ENCODE peak calls at places on chromosome 3, in six cellular contexts. T is neuronal stem cell; Z is aorta; A is CD8-positive, alpha-beta memory T cell; G is DND-41; S is lung. W is an unnamed sample.

GRCh38 chr3:143157957-143158548 is 38.5 kb downstream of the CHST2 start:
- DNase-seq in T (no peak), Z (no peak), A (no peak), G (no peak), S (no peak), W (no peak)

GRCh38 chr3:149553781-149554451 is 79.4 kb downstream of the TM4SF4 start:
- DNase-seq in T (no peak), Z (no peak), A (no peak), G (no peak), S (no peak), W (no peak)

GRCh38 chr3:146131616-146132410 is 29.2 kb downstream of the PLOD2 start:
- DNase-seq in T (no peak), Z (no peak), A (no peak), G (no peak), S (no peak), W (no peak)

GRCh38 chr3:184058029-184058428 is 5.2 kb downstream of the HTR3C start:
- DNase-seq in T (no peak), Z (no peak), A (no peak), G (no peak), S (no peak), W (no peak)

GRCh38 chr3:121072128-121072527 is 164.1 kb downstream of the STXBP5L start:
- DNase-seq in T (no peak), Z (peak; percentile 77), A (no peak), G (no peak), S (no peak), W (no peak)

GRCh38 chr3:4656059-4656458 is 162.9 kb downstream of the ITPR1 start:
- DNase-seq in T (peak; percentile 76), Z (peak; percentile 81), A (no peak), G (peak; percentile 48), S (peak; percentile 49), W (no peak)

GRCh38 chr3:9043063-9043462 is 79.8 kb upstream of the RAD18 start:
- DNase-seq in T (no peak), Z (no peak), A (no peak), G (no peak), S (no peak), W (no peak)

GRCh38 chr3:34782876-34783275 is 856.4 kb upstream of the ARPP21 start:
- DNase-seq in T (no peak), Z (no peak), A (no peak), G (no peak), S (no peak), W (no peak)

GRCh38 chr3:121883507-121883906 is 10.7 kb upstream of the SLC15A2 start:
- DNase-seq in T (peak; percentile 0), Z (no peak), A (no peak), G (no peak), S (no peak), W (no peak)

GRCh38 chr3:25246921-25247320 is 181.1 kb upstream of the RARB start:
- DNase-seq in T (no peak), Z (no peak), A (no peak), G (no peak), S (no peak), W (no peak)
- H3K9me3 ChIP-seq in T (peaks cover 25% of the 10 kb centered on the region), Z (peaks cover 9% of the 10 kb centered on the region), A (no peaks in the 10 kb centered on the region), G (peaks cover 5% of the 10 kb centered on the region), S (peaks cover 4% of the 10 kb centered on the region), W (no peaks in the 10 kb centered on the region)

DNA sequence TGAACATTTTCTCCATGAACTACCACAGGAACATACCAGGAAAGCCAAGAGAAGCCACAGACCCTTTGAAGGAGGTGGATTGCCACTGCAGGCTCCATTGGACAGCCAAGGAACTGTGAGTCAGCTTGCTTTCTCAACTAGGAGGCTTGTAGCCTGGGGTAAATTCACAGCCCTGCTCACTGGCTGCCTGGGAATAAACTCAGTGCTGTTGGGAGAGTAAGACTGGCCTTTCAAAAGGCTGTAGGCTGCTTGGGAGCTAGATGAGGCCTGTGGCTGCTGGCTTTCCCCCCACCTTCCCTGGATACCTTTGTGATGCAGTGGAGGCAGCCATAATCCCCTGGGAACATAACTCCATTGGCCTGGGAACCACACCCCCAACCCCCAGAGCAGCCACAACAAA is 223.5 kb upstream of the RBMS3 start:
- DNase-seq in T (no peak), Z (no peak), A (no peak), G (no peak), S (no peak), W (no peak)
- H3K9me3 ChIP-seq in T (peaks cover 7% of the 10 kb centered on the region), Z (peaks cover 1% of the 10 kb centered on the region), A (no peaks in the 10 kb centered on the region), G (peaks cover 9% of the 10 kb centered on the region), S (peaks cover 4% of the 10 kb centered on the region), W (no peaks in the 10 kb centered on the region)

GRCh38 chr3:170226426-170226960 is 4.3 kb downstream of the PRKCI start:
- DNase-seq in T (no peak), Z (no peak), A (no peak), G (no peak), S (no peak), W (no peak)
- H3K9me3 ChIP-seq in T (no peaks in the 10 kb centered on the region), Z (no peaks in the 10 kb centered on the region), A (no peaks in the 10 kb centered on the region), G (no peaks in the 10 kb centered on the region), S (no peaks in the 10 kb centered on the region), W (no peaks in the 10 kb centered on the region)

GRCh38 chr3:169324454-169324789 is 339.1 kb downstream of the MECOM start:
- DNase-seq in T (no peak), Z (no peak), A (no peak), G (no peak), S (no peak), W (no peak)

GRCh38 chr3:169328471-169328870 is 335.0 kb downstream of the MECOM start:
- DNase-seq in T (no peak), Z (no peak), A (no peak), G (no peak), S (no peak), W (no peak)

GRCh38 chr3:169325821-169326220 is 337.7 kb downstream of the MECOM start:
- DNase-seq in T (no peak), Z (no peak), A (no peak), G (no peak), S (no peak), W (no peak)

GRCh38 chr3:169327969-169328368 is 335.5 kb downstream of the MECOM start:
- DNase-seq in T (no peak), Z (no peak), A (no peak), G (no peak), S (no peak), W (no peak)

GRCh38 chr3:169323580-169324453 is 339.7 kb downstream of the MECOM start:
- DNase-seq in T (no peak), Z (no peak), A (no peak), G (no peak), S (no peak), W (no peak)
- H3K9me3 ChIP-seq in T (no peaks in the 10 kb centered on the region), Z (no peaks in the 10 kb centered on the region), A (no peaks in the 10 kb centered on the region), G (no peaks in the 10 kb centered on the region), S (no peaks in the 10 kb centered on the region), W (no peaks in the 10 kb centered on the region)

GRCh38 chr3:186032321-186032720 is 76.6 kb downstream of the ETV5 start:
- DNase-seq in T (no peak), Z (no peak), A (no peak), G (no peak), S (no peak), W (no peak)
- H3K9me3 ChIP-seq in T (peaks cover 4% of the 10 kb centered on the region), Z (no peaks in the 10 kb centered on the region), A (no peaks in the 10 kb centered on the region), G (no peaks in the 10 kb centered on the region), S (no peaks in the 10 kb centered on the region), W (no peaks in the 10 kb centered on the region)

DNA sequence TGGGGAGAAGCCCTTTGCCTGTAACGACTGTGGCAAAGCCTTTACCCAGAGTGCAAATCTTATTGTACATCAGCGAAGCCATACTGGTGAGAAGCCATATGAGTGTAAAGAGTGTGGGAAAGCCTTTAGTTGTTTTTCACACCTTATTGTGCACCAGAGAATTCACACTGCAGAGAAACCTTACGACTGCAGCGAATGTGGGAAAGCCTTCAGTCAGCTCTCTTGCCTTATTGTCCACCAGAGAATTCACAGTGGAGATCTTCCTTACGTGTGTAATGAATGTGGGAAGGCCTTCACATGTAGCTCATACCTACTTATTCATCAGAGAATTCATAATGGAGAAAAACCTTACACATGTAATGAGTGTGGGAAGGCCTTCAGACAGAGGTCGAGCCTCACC is 10.9 kb downstream of the ZNF35 start:
- DNase-seq in T (no peak), Z (no peak), A (no peak), G (no peak), S (no peak), W (no peak)
- H3K9me3 ChIP-seq in T (peaks cover 31% of the 10 kb centered on the region), Z (peaks cover 23% of the 10 kb centered on the region), A (peaks cover 18% of the 10 kb centered on the region), G (no peaks in the 10 kb centered on the region), S (peaks cover 5% of the 10 kb centered on the region), W (peaks cover 21% of the 10 kb centered on the region)

DNA sequence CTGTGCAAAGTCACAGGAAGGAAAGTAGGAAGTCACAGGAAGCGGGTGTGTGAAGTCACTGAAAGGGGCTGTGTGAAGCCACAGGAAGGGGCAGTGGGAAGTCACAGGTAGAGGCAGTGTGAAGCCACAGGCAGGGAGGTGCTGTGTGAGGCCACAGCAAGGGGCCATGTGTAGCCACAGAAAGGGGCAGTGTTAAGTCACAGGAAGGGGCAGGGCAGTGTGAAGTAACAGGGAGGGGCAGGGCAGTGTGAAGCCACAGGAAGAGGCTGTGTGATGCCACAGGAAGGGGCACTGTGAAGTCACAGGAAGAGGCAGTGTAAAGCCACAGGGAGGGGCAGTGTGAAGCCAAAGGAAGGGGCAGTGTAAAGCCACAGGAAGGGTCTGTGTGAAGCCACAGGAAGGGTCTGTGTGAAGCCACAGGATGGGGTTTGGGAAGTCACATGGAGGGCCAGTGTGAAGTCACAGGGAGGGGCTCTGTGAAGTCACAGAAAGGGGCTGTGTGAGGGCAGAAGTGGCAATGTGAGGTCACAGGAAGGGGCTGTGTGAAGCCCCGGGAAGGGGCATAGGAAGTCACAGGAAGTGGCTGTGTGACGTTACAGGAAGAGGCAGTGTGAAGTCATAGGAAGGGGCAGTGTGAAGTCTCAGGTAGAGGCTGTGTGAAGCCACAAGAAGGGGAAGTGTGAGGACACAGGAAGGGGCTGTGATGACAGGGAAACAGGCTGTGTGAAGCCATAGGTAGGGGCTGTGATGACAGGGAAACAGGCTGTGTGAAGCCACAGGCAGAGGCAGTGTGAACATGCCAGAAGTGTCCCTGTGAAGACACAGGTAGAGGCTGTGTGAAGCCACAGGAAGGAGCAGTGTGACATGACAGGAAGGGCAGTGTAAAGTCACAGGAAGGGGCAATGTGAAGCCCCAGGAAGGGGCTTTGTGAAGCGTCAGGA is 36.7 kb downstream of the GASK1A start:
- DNase-seq in T (no peak), Z (no peak), A (peak; percentile 26), G (no peak), S (no peak), W (no peak)
- H3K9me3 ChIP-seq in T (peaks cover 9% of the 10 kb centered on the region), Z (no peaks in the 10 kb centered on the region), A (peaks cover 63% of the 10 kb centered on the region), G (peaks cover 52% of the 10 kb centered on the region), S (no peaks in the 10 kb centered on the region), W (peaks cover 12% of the 10 kb centered on the region)

DNA sequence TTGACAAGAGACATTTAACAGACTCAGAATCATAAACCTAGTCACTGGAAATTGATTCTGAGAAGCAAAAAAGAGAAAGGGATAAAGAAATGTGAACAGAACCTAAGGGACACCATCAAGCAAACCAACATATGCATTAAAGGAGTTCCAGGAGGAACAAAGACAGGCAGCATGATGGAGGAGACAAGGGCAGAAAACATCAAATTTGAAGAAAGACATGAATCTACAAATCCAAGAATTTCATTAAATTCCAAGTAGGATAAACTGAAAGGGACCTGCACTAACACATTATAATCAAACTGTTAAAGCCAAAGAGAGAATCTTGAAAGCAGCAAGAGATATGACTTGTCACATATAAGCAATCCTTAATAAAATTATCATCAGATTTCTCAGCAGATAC is 122.3 kb downstream of the STT3B start:
- DNase-seq in T (no peak), Z (no peak), A (no peak), G (no peak), S (no peak), W (no peak)
- H3K9me3 ChIP-seq in T (peaks cover 13% of the 10 kb centered on the region), Z (peaks cover 2% of the 10 kb centered on the region), A (peaks cover 48% of the 10 kb centered on the region), G (peaks cover 42% of the 10 kb centered on the region), S (peaks cover 12% of the 10 kb centered on the region), W (peaks cover 29% of the 10 kb centered on the region)

GRCh38 chr3:6047016-6047415 is 813.9 kb upstream of the GRM7 start:
- DNase-seq in T (no peak), Z (no peak), A (no peak), G (no peak), S (no peak), W (no peak)
- H3K9me3 ChIP-seq in T (no peaks in the 10 kb centered on the region), Z (peaks cover 3% of the 10 kb centered on the region), A (no peaks in the 10 kb centered on the region), G (peaks cover 7% of the 10 kb centered on the region), S (peaks cover 6% of the 10 kb centered on the region), W (no peaks in the 10 kb centered on the region)